ENCODE peak calls at places on chromosome 19, in five cellular contexts. O is HCT116, G is H1, F is Peyer's patch, H is right lobe of liver. V is an unnamed sample.

GRCh38 chr19:14435320-14436050 is 2.4 kb downstream of the PKN1 start:
- DNase-seq in O (no peak), G (no peak), F (no peak), H (no peak), V (no peak)

GRCh38 chr19:8025321-8025720 is 19.9 kb upstream of the ELAVL1 start:
- DNase-seq in O (no peak), G (no peak), F (no peak), H (no peak), V (no peak)

GRCh38 chr19:40783711-40784110 is 5.7 kb downstream of the RAB4B start:
- DNase-seq in O (no peak), G (no peak), F (no peak), H (no peak), V (no peak)

GRCh38 chr19:15841875-15842569 is 26.6 kb upstream of the OR10H1 start:
- DNase-seq in O (no peak), G (no peak), F (no peak), H (no peak), V (no peak)

GRCh38 chr19:7789447-7789846 is 26.4 kb downstream of the CLEC4M start:
- DNase-seq in O (no peak), G (peak; percentile 89), F (no peak), H (no peak), V (no peak)

GRCh38 chr19:2254052-2254872 is 2.0 kb downstream of the JSRP1 start:
- DNase-seq in O (no peak), G (peak; percentile 93), F (no peak), H (no peak), V (no peak)

GRCh38 chr19:56927791-56928207 is 87.3 kb upstream of the PEG3 start:
- DNase-seq in O (no peak), G (no peak), F (no peak), H (no peak), V (no peak)

GRCh38 chr19:35065574-35065973 is 24.1 kb downstream of the HPN start:
- DNase-seq in O (no peak), G (no peak), F (no peak), H (no peak), V (no peak)

GRCh38 chr19:13037718-13038117 is 42.4 kb downstream of the NFIX start:
- DNase-seq in O (no peak), G (no peak), F (no peak), H (no peak), V (no peak)

GRCh38 chr19:39264306-39265290 is 3.6 kb upstream of the IFNL2 start:
- DNase-seq in O (no peak), G (peak; percentile 77), F (peak; percentile 13), H (peak; percentile 27), V (no peak)

GRCh38 chr19:30425885-30426838 is 54.0 kb downstream of the ZNF536 start:
- DNase-seq in O (no peak), G (peak; percentile 20), F (no peak), H (no peak), V (no peak)

GRCh38 chr19:10449037-10449436 is 28.7 kb downstream of the PDE4A start:
- DNase-seq in O (no peak), G (no peak), F (no peak), H (no peak), V (no peak)

GRCh38 chr19:18377026-18377425 is 8.9 kb upstream of the GDF15 start:
- DNase-seq in O (no peak), G (no peak), F (no peak), H (no peak), V (no peak)

GRCh38 chr19:57633832-57634131 is 814 bp downstream of the ZNF211 start:
- DNase-seq in O (no peak), G (peak; percentile 41), F (no peak), H (no peak), V (no peak)

GRCh38 chr19:31232220-31232619 is 117.0 kb downstream of the TSHZ3 start:
- DNase-seq in O (no peak), G (no peak), F (no peak), H (no peak), V (no peak)

GRCh38 chr19:51508059-51508733 is 6.6 kb upstream of the SIGLEC12 start:
- DNase-seq in O (no peak), G (no peak), F (no peak), H (no peak), V (no peak)

GRCh38 chr19:7868671-7869452 is 5.3 kb downstream of the PRR36 start:
- DNase-seq in O (peak; percentile 92), G (peak; percentile 97), F (peak; percentile 71), H (peak; percentile 74), V (no peak)

GRCh38 chr19:15323496-15324235 is 8.7 kb downstream of the BRD4 start:
- DNase-seq in O (no peak), G (no peak), F (no peak), H (no peak), V (no peak)

GRCh38 chr19:18520848-18521691 is 800 bp downstream of the ELL start:
- DNase-seq in O (no peak), G (peak; percentile 59), F (peak; percentile 71), H (peak; percentile 59), V (no peak)

GRCh38 chr19:48683349-48683748 is 10.5 kb upstream of the NTN5 start:
- DNase-seq in O (no peak), G (no peak), F (no peak), H (no peak), V (no peak)

GRCh38 chr19:18194554-18195238 is 1.7 kb downstream of the MPV17L2 start:
- DNase-seq in O (no peak), G (peak; percentile 76), F (peak; percentile 58), H (peak; percentile 48), V (no peak)

GRCh38 chr19:16316506-16316882 is 8.1 kb upstream of the KLF2 start:
- DNase-seq in O (no peak), G (no peak), F (no peak), H (no peak), V (no peak)

GRCh38 chr19:38034153-38034835 is 127.3 kb downstream of the SIPA1L3 start:
- DNase-seq in O (no peak), G (no peak), F (no peak), H (no peak), V (no peak)

GRCh38 chr19:38032151-38032550 is 125.1 kb downstream of the SIPA1L3 start:
- DNase-seq in O (no peak), G (no peak), F (no peak), H (no peak), V (no peak)

GRCh38 chr19:38035515-38036495 is 128.8 kb downstream of the SIPA1L3 start:
- DNase-seq in O (no peak), G (no peak), F (no peak), H (no peak), V (no peak)

GRCh38 chr19:38032951-38033350 is 125.9 kb downstream of the SIPA1L3 start:
- DNase-seq in O (no peak), G (no peak), F (no peak), H (no peak), V (no peak)

GRCh38 chr19:38033658-38034150 is 126.7 kb downstream of the SIPA1L3 start:
- DNase-seq in O (no peak), G (no peak), F (peak; percentile 78), H (no peak), V (no peak)
- H3K27ac ChIP-seq in O (no peak overlapping the region), G (peak overlapping the region; percentile 16), F (peak overlapping the region; percentile 78), H (no peak overlapping the region), V (no peak overlapping the region)

DNA sequence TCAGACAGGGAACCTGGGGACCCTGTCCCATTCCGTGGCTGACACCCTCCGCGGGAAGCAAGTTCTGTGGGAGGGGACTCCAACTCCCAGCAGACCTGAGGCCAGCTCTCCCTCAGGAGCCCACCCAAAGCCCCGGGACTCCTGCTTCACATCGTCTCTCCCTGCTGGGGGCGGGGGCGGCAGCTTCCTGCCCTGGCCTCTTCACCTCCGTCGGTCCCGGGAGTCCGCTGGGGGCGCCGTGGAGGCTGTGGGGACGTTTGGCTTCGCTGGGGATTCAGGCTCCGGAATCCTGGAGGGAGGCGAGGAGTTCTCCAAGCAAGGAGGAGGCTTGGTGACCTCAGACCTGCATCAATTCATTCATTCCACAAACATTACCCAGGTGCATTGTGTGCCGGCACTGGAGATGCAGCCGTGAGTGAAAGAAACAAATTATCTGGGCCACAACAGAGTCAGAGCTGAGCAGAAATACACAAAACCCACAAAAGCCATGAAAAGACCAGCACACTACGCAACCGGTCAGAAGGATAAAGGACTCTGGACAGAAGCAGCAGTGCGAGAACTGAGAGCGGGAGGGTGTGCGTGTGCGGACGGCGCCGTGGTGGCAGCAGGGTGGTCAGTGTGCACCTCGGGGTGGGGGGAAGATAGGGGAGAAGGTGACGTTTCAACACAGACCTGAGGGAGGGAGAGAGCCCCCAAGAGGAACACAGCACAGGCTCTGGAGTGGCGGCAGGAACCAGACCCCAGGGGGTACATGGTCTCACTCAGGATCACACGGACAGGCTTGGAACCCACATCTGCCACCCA is 19.0 kb downstream of the EPS8L1 start:
- DNase-seq in O (no peak), G (peak; percentile 86), F (no peak), H (no peak), V (no peak)
- H3K36me3 ChIP-seq in O (peaks cover 6% of the 10 kb centered on the region), G (no peaks in the 10 kb centered on the region), F (no peaks in the 10 kb centered on the region), H (peaks cover 11% of the 10 kb centered on the region), V (peaks cover 28% of the 10 kb centered on the region)

GRCh38 chr19:38210458-38210987 is 13.5 kb downstream of the DPF1 start:
- DNase-seq in O (no peak), G (peak; percentile 90), F (no peak), H (no peak), V (no peak)

GRCh38 chr19:38209152-38209551 is 14.9 kb downstream of the DPF1 start:
- DNase-seq in O (no peak), G (peak; percentile 57), F (no peak), H (no peak), V (no peak)

GRCh38 chr19:38209671-38210457 is 14.2 kb downstream of the DPF1 start:
- DNase-seq in O (no peak), G (peak; percentile 77), F (peak; percentile 25), H (no peak), V (no peak)

GRCh38 chr19:38211779-38212178 is 12.2 kb downstream of the DPF1 start:
- DNase-seq in O (no peak), G (peak; percentile 74), F (no peak), H (no peak), V (no peak)

GRCh38 chr19:38211206-38211605 is 12.8 kb downstream of the DPF1 start:
- DNase-seq in O (no peak), G (peak; percentile 79), F (no peak), H (no peak), V (no peak)
- TF ChIP-seq POLR2A in O (no peak), G (no peak), F (no peak), H (no peak), V (no peak)

GRCh38 chr19:53865918-53866696 is 1.6 kb upstream of the MYADM start:
- DNase-seq in O (peak; percentile 60), G (peak; percentile 83), F (peak; percentile 37), H (peak; percentile 62), V (no peak)

GRCh38 chr19:53867225-53868090 is at the start of gene MYADM:
- DNase-seq in O (peak; percentile 95), G (peak; percentile 100), F (peak; percentile 96), H (peak; percentile 95), V (peak; percentile 91)

GRCh38 chr19:53864308-53864836 is 3.3 kb upstream of the MYADM start:
- DNase-seq in O (no peak), G (no peak), F (no peak), H (no peak), V (no peak)

GRCh38 chr19:53868091-53868891 is 608 bp downstream of the MYADM start:
- DNase-seq in O (no peak), G (peak; percentile 71), F (no peak), H (peak; percentile 51), V (no peak)

DNA sequence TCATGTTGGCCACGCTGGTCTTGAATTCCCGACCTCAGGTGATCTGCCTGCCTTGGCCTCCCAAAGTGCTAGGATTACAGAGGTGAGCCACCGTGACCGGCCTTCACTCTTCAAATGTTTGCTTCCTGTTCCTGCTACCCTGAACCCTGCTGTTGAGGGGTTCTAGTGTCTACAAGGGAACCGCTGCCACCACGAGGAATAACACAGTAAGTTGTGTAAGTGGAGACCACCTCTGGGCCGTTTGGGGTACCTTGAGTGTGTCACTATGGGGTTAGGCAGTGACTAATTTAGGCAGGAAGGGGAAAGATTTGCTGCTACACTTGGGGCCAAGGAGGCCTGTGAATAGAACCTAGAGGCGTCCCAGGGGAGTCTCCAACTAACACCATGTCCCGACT is 2.2 kb upstream of the MYADM start:
- DNase-seq in O (no peak), G (no peak), F (no peak), H (no peak), V (no peak)
- H3K27ac ChIP-seq in O (peak overlapping the region; percentile 77), G (peak overlapping the region; percentile 96), F (peak overlapping the region; percentile 72), H (no peak overlapping the region), V (peak overlapping the region; percentile 53)

V was measured in esophagus squamous epithelium.